ENCODE peak calls at places on chromosome 6, in eight cellular contexts. U is MM.1S, B is mammary epithelial cell, W is OCI-LY7, H is upper lobe of right lung, S is lower lobe of right lung, D is uterus, M is AG04450. L is an unnamed sample.

GRCh38 chr6:146770965-146771735 is 172.4 kb downstream of the ADGB start:
- DNase-seq in M (no peak), B (no peak), D (no peak), W (peak; percentile 22), U (no peak), S (peak; percentile 66), H (peak; percentile 63), L (peak; percentile 70)

GRCh38 chr6:94052754-94053153 is 633.4 kb upstream of the EPHA7 start:
- DNase-seq in B (no peak), H (no peak), S (no peak), D (no peak), W (no peak), U (peak; percentile 27), M (no peak), L (no peak)

GRCh38 chr6:158358450-158359077 is 46.3 kb downstream of the TULP4 start:
- DNase-seq in M (no peak), W (no peak), S (no peak), B (no peak), U (no peak), H (no peak), D (no peak), L (no peak)

GRCh38 chr6:157990321-157991066 is 8.8 kb downstream of the SYNJ2 start:
- DNase-seq in U (no peak), W (peak; percentile 30), H (peak; percentile 58), S (no peak), D (no peak), B (no peak), M (no peak), L (no peak)

GRCh38 chr6:42217165-42217522 is 517 bp downstream of the MRPS10 start:
- DNase-seq in W (peak; percentile 18), H (no peak), U (peak; percentile 7), D (no peak), B (no peak), S (no peak), M (no peak), L (no peak)

GRCh38 chr6:8230357-8230756 is 128.0 kb upstream of the EEF1E1 start:
- DNase-seq in U (no peak), B (no peak), S (no peak), W (no peak), D (no peak), M (no peak), H (no peak), L (no peak)

GRCh38 chr6:37221585-37222124 is 35.9 kb upstream of the TBC1D22B start:
- DNase-seq in U (no peak), B (no peak), D (no peak), W (no peak), H (no peak), S (no peak), M (no peak), L (peak; percentile 55)

GRCh38 chr6:160277144-160277543 is 18.5 kb upstream of the SLC22A2 start:
- DNase-seq in S (no peak), B (no peak), U (no peak), D (no peak), H (no peak), M (no peak), W (no peak), L (no peak)

GRCh38 chr6:152472325-152472724 is 164.8 kb downstream of the SYNE1 start:
- DNase-seq in H (no peak), B (no peak), S (no peak), M (no peak), U (no peak), D (no peak), W (no peak), L (no peak)

GRCh38 chr6:105835373-105835772 is 250.8 kb upstream of the PRDM1 start:
- DNase-seq in M (no peak), B (peak; percentile 64), W (peak; percentile 75), H (no peak), S (no peak), U (no peak), D (no peak), L (no peak)

GRCh38 chr6:491233-491632 is 99.7 kb downstream of the IRF4 start:
- DNase-seq in W (no peak), S (no peak), B (no peak), H (no peak), D (no peak), M (no peak), U (no peak), L (no peak)

GRCh38 chr6:40774932-40775331 is 187.8 kb upstream of the LRFN2 start:
- DNase-seq in D (no peak), U (no peak), S (no peak), B (no peak), H (no peak), M (no peak), W (peak; percentile 5), L (no peak)

GRCh38 chr6:168363302-168363701 is 43.7 kb upstream of the DACT2 start:
- DNase-seq in M (no peak), W (no peak), U (no peak), B (no peak), S (no peak), D (no peak), H (no peak), L (no peak)

GRCh38 chr6:5998741-5999687 is 7.7 kb downstream of the NRN1 start:
- DNase-seq in S (no peak), W (no peak), D (no peak), B (no peak), U (no peak), H (no peak), M (no peak), L (no peak)

GRCh38 chr6:73062837-73063236 is 162.5 kb downstream of the KHDC1L start:
- DNase-seq in W (no peak), M (no peak), U (no peak), S (no peak), D (no peak), B (no peak), H (no peak), L (no peak)

GRCh38 chr6:17066610-17067009 is 35.2 kb upstream of the STMND1 start:
- DNase-seq in S (no peak), B (no peak), W (no peak), M (no peak), U (no peak), H (no peak), D (no peak), L (no peak)

GRCh38 chr6:91715171-91715805 is 1128.4 kb upstream of the MAP3K7 start:
- DNase-seq in H (no peak), M (no peak), B (no peak), W (no peak), D (no peak), S (no peak), U (no peak), L (no peak)

GRCh38 chr6:41100871-41101287 is 28.1 kb downstream of the NFYA start:
- DNase-seq in B (no peak), D (peak; percentile 15), U (no peak), M (no peak), H (no peak), W (no peak), S (peak; percentile 41), L (no peak)

GRCh38 chr6:89471287-89471867 is 38.4 kb downstream of the ANKRD6 start:
- DNase-seq in M (no peak), B (no peak), H (no peak), D (no peak), S (no peak), U (no peak), W (no peak), L (no peak)

GRCh38 chr6:163790296-163790840 is 375.9 kb downstream of the QKI start:
- DNase-seq in W (no peak), S (no peak), U (no peak), M (no peak), D (no peak), H (no peak), B (no peak), L (no peak)

GRCh38 chr6:17096657-17097056 is 5.2 kb upstream of the STMND1 start:
- DNase-seq in W (no peak), M (no peak), U (no peak), H (no peak), S (no peak), D (no peak), B (no peak), L (no peak)

GRCh38 chr6:107656883-107657282 is 167.0 kb downstream of the SOBP start:
- DNase-seq in H (no peak), M (no peak), B (no peak), W (peak; percentile 73), D (no peak), U (no peak), S (no peak), L (no peak)

GRCh38 chr6:107656381-107656780 is 166.5 kb downstream of the SOBP start:
- DNase-seq in B (no peak), U (no peak), M (no peak), D (no peak), H (no peak), S (no peak), W (peak; percentile 57), L (no peak)

GRCh38 chr6:107654736-107655135 is 164.8 kb downstream of the SOBP start:
- DNase-seq in M (no peak), H (no peak), D (no peak), S (no peak), U (no peak), W (peak; percentile 19), B (no peak), L (no peak)

GRCh38 chr6:107653861-107654394 is 164.0 kb downstream of the SOBP start:
- DNase-seq in B (no peak), H (no peak), U (no peak), W (no peak), D (no peak), S (no peak), M (no peak), L (no peak)

GRCh38 chr6:107655245-107655644 is 165.3 kb downstream of the SOBP start:
- DNase-seq in W (peak; percentile 78), D (no peak), B (no peak), M (no peak), H (no peak), U (no peak), S (no peak), L (no peak)
- TF ChIP-seq CTCF in W (peak; percentile 98), D (peak; percentile 11), B (peak; percentile 45), M (peak; percentile 13), H (peak; percentile 37), U (peak; percentile 36), S (peak; percentile 33), L (no peak)

GRCh38 chr6:129713806-129714338 is 3.9 kb upstream of the ARHGAP18 start:
- DNase-seq in S (no peak), H (no peak), U (no peak), W (no peak), D (no peak), M (no peak), B (no peak), L (no peak)
- H3K4me3 ChIP-seq in S (no peak overlapping the region), H (no peak overlapping the region), U (no peak overlapping the region), W (no peak overlapping the region), D (no peak overlapping the region), M (no peak overlapping the region), B (no peak overlapping the region), L (no peak overlapping the region)

DNA sequence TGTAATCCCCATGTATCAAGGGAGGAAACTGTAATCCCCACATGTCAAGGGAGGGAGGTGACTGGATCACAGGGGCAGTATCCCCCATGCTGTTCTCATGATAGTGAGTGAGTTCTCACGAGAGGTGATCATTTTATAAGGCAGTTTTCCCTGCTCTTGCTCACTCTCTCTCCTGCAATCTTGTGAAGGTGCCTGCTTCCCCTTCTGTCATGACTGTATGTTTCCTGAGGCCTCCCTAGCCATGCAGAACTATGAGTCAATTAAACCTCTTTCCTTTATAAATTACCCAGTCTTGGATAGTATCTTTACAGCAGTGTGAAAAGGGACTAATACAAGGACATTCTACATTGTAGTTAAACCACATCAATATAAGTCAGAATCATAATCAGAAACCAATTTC is 112.4 kb downstream of the BTBD9 start:
- DNase-seq in W (no peak), U (no peak), B (no peak), D (no peak), M (no peak), H (no peak), S (no peak), L (no peak)
- H3K9me3 ChIP-seq in W (no peaks in the 10 kb centered on the region), U (no peaks in the 10 kb centered on the region), B (no peaks in the 10 kb centered on the region), D (no peaks in the 10 kb centered on the region), M (peaks cover 8% of the 10 kb centered on the region), H (no peaks in the 10 kb centered on the region), S (peaks cover 10% of the 10 kb centered on the region), L (no peaks in the 10 kb centered on the region)

GRCh38 chr6:35035481-35036030 is 105.6 kb downstream of the TCP11 start:
- DNase-seq in S (no peak), B (no peak), D (no peak), W (no peak), M (no peak), U (no peak), H (no peak), L (no peak)
- TF ChIP-seq CTCF in S (no peak), B (no peak), D (no peak), W (no peak), M (no peak), U (no peak), H (no peak), L (no peak)